ENCODE peak calls at places on chromosomes 11 and 22, in four cellular contexts. H is iPS DF 6.9, N is colonic mucosa, Z is A549. I is an unnamed sample.
A peak's percentile ranks its signal among the peaks of the same experiment; 100 is the strongest.

GRCh38 chr11:43508511-43508918 is 149.8 kb downstream of the TTC17 start:
- DNase-seq in Z (peak; percentile 19), H (no peak), N (no peak), I (peak; percentile 52)

GRCh38 chr11:112526699-112527410 is 266.2 kb upstream of the PLET1 start:
- DNase-seq in Z (no peak), H (no peak), N (no peak), I (no peak)

GRCh38 chr22:48718818-48719500 is 1108.7 kb downstream of the BRD1 start:
- DNase-seq in N (no peak), H (no peak), Z (no peak), I (no peak)

GRCh38 chr22:41681616-41682015 is 7.1 kb downstream of the SNU13 start:
- DNase-seq in N (no peak), H (no peak), Z (no peak), I (peak; percentile 18)

GRCh38 chr11:68904458-68904847 is 762 bp downstream of the IGHMBP2 start:
- DNase-seq in Z (peak; percentile 17), H (no peak), N (peak; percentile 52), I (no peak)

GRCh38 chr11:105767945-105768344 is 158.1 kb downstream of the GRIA4 start:
- DNase-seq in H (no peak), N (no peak), Z (no peak), I (no peak)

GRCh38 chr11:119976805-119977583 is 160.9 kb downstream of the TRIM29 start:
- DNase-seq in Z (no peak), N (no peak), H (no peak), I (peak; percentile 65)

GRCh38 chr11:1303196-1303821 is 6.1 kb downstream of the TOLLIP start:
- DNase-seq in N (no peak), Z (peak; percentile 66), H (no peak), I (peak; percentile 57)

GRCh38 chr11:43992138-43992537 is 49.7 kb downstream of the C11orf96 start:
- DNase-seq in H (no peak), N (no peak), Z (no peak), I (no peak)

GRCh38 chr11:117979481-117980211 is 6.5 kb upstream of the IL10RA start:
- DNase-seq in N (no peak), Z (no peak), H (no peak), I (no peak)

DNA sequence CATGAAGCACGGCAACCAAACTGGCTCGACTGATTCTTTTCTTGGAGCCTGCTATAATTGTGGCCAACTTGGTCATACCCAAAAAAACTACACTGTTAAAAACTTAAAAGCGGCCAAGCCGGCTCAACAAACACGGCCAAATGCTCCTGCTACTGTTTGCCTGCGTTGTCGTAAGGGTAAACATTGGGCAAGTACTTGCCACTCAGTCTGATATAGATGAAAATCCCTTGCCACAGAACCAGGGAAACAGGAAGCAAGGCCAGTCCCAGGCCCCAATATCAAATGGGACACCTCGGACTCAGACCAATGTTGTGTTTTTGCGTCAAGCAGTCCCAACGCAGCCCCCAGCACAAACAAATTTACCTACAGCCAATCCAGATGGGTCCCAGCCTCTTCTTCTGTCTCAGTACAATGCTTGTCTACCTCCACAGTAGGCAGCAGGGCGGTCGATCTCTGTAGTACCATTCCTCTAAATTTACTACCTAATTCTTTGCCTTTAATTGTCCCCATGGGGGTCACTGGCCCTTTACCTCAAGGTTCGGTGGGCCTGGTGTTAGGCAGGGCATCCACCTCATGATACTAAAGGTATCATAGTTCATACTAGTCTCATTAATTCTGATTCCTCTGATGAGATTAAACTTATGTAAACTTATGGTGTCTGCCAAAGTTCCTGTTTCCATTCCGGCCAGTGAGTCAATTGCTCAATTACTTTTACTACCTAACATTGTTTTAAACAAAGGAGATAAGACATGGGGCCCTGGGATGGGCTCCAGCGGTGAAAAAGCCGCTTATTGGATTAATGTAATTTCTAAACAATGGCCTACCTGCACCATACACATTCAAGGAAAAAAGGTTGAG is 3.7 kb upstream of the COMT start:
- DNase-seq in N (no peak), H (no peak), Z (no peak), I (peak; percentile 59)
- H3K27ac ChIP-seq in N (no peak overlapping the region), H (no peak overlapping the region), Z (no peak overlapping the region), I (no peak overlapping the region)

DNA sequence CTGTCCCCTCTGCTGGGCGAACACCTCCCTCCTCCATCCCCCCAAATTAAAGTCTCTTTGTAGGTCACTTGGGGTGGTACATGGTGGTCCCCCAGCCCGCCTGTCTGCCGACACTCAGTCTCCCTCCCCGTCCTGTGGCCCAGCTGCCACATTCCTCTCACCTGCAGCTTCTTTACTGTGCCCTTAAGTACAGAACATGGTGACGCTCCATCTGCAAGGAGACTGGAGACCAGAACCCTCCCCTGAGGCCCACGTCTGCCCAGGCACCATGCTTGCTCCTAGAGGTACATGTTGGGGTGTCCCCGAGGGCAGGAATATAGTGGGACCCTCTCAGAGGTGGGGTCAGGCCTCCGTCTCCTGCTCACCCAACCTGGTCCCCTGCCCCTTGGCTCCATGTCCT is 5.6 kb upstream of the EHD1 start:
- DNase-seq in N (no peak), Z (no peak), H (no peak), I (no peak)
- H3K4me1 ChIP-seq in N (peaks cover 6% of the 10 kb centered on the region), Z (peaks cover 41% of the 10 kb centered on the region), H (peaks cover 5% of the 10 kb centered on the region), I (peaks cover 3% of the 10 kb centered on the region)

GRCh38 chr11:70732493-70733206 is 334.3 kb downstream of the CTTN start:
- DNase-seq in H (no peak), N (no peak), Z (no peak), I (no peak)
- H3K4me3 ChIP-seq in H (no peak overlapping the region), N (no peak overlapping the region), Z (no peak overlapping the region), I (no peak overlapping the region)

GRCh38 chr11:65919151-65920034 is at the start of gene DRAP1:
- DNase-seq in N (peak; percentile 98), Z (peak; percentile 99), H (peak; percentile 85), I (peak; percentile 98)
- H3K27ac ChIP-seq in N (peak within 1 kb of the TSS; percentile 87), Z (peak within 1 kb of the TSS; percentile 100), H (no peak within 1 kb of the TSS), I (peak within 1 kb of the TSS; percentile 89)

DNA sequence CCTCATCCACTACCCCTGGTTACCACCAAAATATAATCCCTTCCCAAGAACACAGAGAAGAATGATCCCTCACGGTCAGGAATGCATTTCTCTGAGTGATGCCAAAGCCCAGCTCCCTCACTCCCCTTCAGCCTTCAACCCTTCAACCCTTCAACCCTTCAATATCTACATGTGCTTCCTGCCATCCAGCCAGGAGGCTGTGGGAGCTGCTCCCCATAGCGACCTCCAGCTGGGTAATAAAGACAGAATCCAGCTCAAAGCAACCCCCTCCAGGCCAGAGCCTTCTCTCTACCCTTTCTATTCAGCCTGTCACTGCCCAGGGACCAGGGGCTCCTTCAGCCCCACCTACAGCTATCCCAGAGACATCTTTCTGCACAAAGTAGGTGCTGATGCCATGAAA is 2.7 kb downstream of the ARHGAP1 start:
- DNase-seq in N (no peak), H (no peak), Z (no peak), I (no peak)
- H3K4me1 ChIP-seq in N (peaks cover 11% of the 10 kb centered on the region), H (no peaks in the 10 kb centered on the region), Z (peaks cover 23% of the 10 kb centered on the region), I (no peaks in the 10 kb centered on the region)

GRCh38 chr11:75403037-75403436 is 3.7 kb downstream of the RPS3 start:
- DNase-seq in H (no peak), N (no peak), Z (no peak), I (no peak)
- H3K4me3 ChIP-seq in H (no peak overlapping the region), N (no peak overlapping the region), Z (peak overlapping the region; percentile 77), I (no peak overlapping the region)

DNA sequence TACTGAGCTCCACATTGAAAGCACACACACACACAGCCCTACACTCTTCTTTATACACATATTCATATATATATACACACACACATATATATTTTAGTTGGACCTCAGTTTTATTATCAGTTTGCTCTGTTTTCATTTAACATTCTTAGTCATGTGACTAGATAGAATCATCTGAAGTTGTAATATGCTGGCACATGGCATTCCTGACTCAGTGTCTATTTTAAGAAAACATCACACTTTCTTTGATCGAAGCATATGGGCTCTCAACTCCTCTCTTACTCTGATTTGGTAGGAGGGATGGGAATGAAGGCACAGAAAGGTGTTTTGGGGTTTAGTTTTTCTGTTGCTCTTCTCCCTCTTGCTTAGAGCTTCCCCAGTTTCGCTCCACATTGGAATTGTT is 24.8 kb downstream of the AMOTL1 start:
- DNase-seq in H (no peak), N (no peak), Z (no peak), I (no peak)
- H3K27ac ChIP-seq in H (no peak overlapping the region), N (no peak overlapping the region), Z (no peak overlapping the region), I (no peak overlapping the region)

DNA sequence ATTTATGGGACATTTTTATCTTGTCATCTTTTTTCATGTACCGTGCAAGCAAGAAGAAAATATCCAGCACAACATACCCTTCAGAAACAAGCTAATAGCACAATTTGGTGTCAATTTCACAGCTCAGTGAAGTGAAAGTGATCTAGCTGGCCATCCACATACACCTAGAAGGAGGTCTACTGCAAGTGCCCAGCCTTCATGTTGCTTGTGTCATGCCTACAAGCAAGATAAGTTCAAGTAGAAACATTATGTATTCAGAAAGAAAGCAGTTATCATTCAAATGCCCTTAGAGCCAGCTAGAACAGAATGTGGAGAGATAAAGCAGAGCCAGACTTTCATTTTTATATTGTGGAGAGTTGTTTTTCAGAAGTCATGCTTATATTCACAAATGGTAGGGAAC is 325.7 kb upstream of the PITPNB start:
- DNase-seq in Z (no peak), N (no peak), H (no peak), I (peak; percentile 5)
- H3K4me1 ChIP-seq in Z (peaks cover 20% of the 10 kb centered on the region), N (no peaks in the 10 kb centered on the region), H (no peaks in the 10 kb centered on the region), I (peaks cover 8% of the 10 kb centered on the region)

DNA sequence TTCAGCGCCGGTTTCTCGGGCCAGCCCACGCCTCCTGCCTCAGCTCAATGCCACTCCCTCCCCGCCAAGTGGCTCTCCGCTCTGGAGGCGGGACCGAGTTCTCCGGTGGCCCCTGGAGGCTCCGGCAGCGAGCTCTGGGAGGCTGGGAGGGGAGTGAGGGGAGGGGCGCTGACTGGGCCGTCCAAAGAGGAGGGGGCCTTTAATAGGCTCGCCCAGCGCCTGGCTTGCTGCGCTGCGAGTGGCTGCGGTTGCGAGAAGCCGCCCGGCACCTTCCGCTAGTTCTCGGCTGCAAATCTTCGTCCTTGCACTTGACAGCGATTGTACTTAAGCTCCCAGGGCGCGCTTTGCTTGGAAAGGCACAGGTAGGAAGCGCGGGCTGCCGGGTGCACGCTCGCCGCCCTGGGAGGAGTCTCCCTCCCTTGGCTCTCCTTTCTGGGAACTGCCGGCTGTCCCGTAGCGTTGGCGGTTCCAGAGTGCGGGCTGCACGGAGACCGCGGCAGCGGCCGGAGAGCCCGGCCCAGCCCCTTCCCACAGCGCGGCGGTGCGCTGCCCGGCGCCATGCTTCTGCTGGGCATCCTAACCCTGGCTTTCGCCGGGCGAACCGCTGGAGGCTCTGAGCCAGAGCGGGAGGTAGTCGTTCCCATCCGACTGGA is at the start of gene ADAMTS15:
- DNase-seq in H (peak; percentile 82), Z (peak; percentile 83), N (peak; percentile 87), I (peak; percentile 70)
- H3K4me3 ChIP-seq in H (peak within 1 kb of the TSS; percentile 43), Z (peak within 1 kb of the TSS; percentile 56), N (peak within 1 kb of the TSS; percentile 42), I (peak within 1 kb of the TSS; percentile 34)

I was measured in small intestine.